ENCODE peak calls at places on chromosomes 3 and 15, in four cellular contexts. U is GM20000, B is progenitor cell of endocrine pancreas, E is lower lobe of right lung. R is an unnamed sample.

GRCh38 chr3:142270407-142270806 is 45.0 kb upstream of the GK5 start:
- DNase-seq in B (no peak), U (no peak), E (no peak), R (no peak)

GRCh38 chr15:93826798-93827197 is 404.6 kb upstream of the MCTP2 start:
- DNase-seq in U (no peak), B (no peak), E (no peak), R (no peak)

GRCh38 chr15:83813697-83814096 is 159.8 kb downstream of the ADAMTSL3 start:
- DNase-seq in B (no peak), E (no peak), U (no peak), R (no peak)

GRCh38 chr3:125958511-125959316 is 10.3 kb upstream of the ROPN1B start:
- DNase-seq in U (no peak), E (peak; percentile 43), B (no peak), R (no peak)

GRCh38 chr3:49079270-49079669 is 14.6 kb downstream of the QRICH1 start:
- DNase-seq in E (no peak), U (no peak), B (no peak), R (no peak)

GRCh38 chr15:72116680-72117447 is 1.1 kb downstream of the MYO9A start:
- DNase-seq in U (no peak), E (no peak), B (no peak), R (no peak)

GRCh38 chr15:32704343-32705076 is 13.3 kb upstream of the GREM1 start:
- DNase-seq in B (no peak), U (no peak), E (no peak), R (no peak)

GRCh38 chr15:62749036-62749435 is 293.5 kb upstream of the TPM1 start:
- DNase-seq in B (no peak), U (no peak), E (no peak), R (no peak)

GRCh38 chr3:157586293-157586692 is 83.1 kb upstream of the VEPH1 start:
- DNase-seq in E (no peak), B (no peak), U (no peak), R (no peak)

GRCh38 chr3:30518872-30519271 is 87.5 kb upstream of the TGFBR2 start:
- DNase-seq in E (no peak), U (no peak), B (no peak), R (no peak)

GRCh38 chr3:176935524-176935923 is 261.8 kb downstream of the TBL1XR1 start:
- DNase-seq in B (no peak), U (no peak), E (no peak), R (no peak)

GRCh38 chr3:194537732-194538247 is 51.0 kb upstream of the ATP13A3 start:
- DNase-seq in B (no peak), U (no peak), E (no peak), R (no peak)

GRCh38 chr3:34793066-34793465 is 846.3 kb upstream of the ARPP21 start:
- DNase-seq in U (no peak), B (no peak), E (no peak), R (no peak)

GRCh38 chr15:77654975-77655374 is 22.3 kb upstream of the LINGO1 start:
- DNase-seq in B (no peak), U (no peak), E (no peak), R (peak; percentile 40)

GRCh38 chr3:189602471-189602870 is 28.7 kb upstream of the TP63 start:
- DNase-seq in B (no peak), E (no peak), U (no peak), R (no peak)

GRCh38 chr3:11591401-11592266 is 52.1 kb downstream of the VGLL4 start:
- DNase-seq in E (no peak), B (no peak), U (no peak), R (peak; percentile 24)

GRCh38 chr3:140207541-140207940 is 272.6 kb downstream of the CLSTN2 start:
- DNase-seq in E (no peak), B (no peak), U (no peak), R (no peak)

GRCh38 chr3:103341078-103341477 is 906.3 kb downstream of the ZPLD1 start:
- DNase-seq in E (no peak), B (no peak), U (no peak), R (no peak)

GRCh38 chr3:154323921-154324738 is at the start of gene DHX36:
- DNase-seq in E (peak; percentile 92), U (peak; percentile 85), B (peak; percentile 83), R (peak; percentile 97)

GRCh38 chr3:79729096-79729495 is 38.7 kb downstream of the ROBO1 start:
- DNase-seq in E (no peak), U (no peak), B (no peak), R (no peak)

GRCh38 chr3:192906940-192907339 is 10.7 kb downstream of the MB21D2 start:
- DNase-seq in E (no peak), U (no peak), B (no peak), R (no peak)

GRCh38 chr3:150738688-150739087 is 24.3 kb downstream of the SIAH2 start:
- DNase-seq in B (no peak), E (no peak), U (no peak), R (no peak)

GRCh38 chr15:39131605-39132004 is 449.3 kb upstream of the THBS1 start:
- DNase-seq in E (no peak), B (no peak), U (no peak), R (no peak)

GRCh38 chr3:136929984-136930671 is 27.7 kb upstream of the IL20RB start:
- DNase-seq in E (no peak), U (no peak), B (no peak), R (no peak)

GRCh38 chr3:171936231-171936841 is 93.2 kb downstream of the TMEM212 start:
- DNase-seq in U (no peak), B (no peak), E (peak; percentile 62), R (no peak)

GRCh38 chr15:50925281-50925680 is 16.8 kb downstream of the AP4E1 start:
- DNase-seq in B (no peak), U (no peak), E (no peak), R (no peak)

GRCh38 chr3:182052360-182052759 is 340.6 kb downstream of the SOX2 start:
- DNase-seq in B (no peak), E (no peak), U (no peak), R (no peak)

GRCh38 chr15:89556413-89557262 is 18.6 kb upstream of the TICRR start:
- DNase-seq in E (no peak), U (peak; percentile 45), B (peak; percentile 44), R (peak; percentile 69)

GRCh38 chr3:30511524-30512278 is 94.7 kb upstream of the TGFBR2 start:
- DNase-seq in E (peak; percentile 52), U (no peak), B (no peak), R (no peak)

GRCh38 chr3:138417559-138417982 is 16.8 kb upstream of the ESYT3 start:
- DNase-seq in U (peak; percentile 75), B (peak; percentile 70), E (peak; percentile 84), R (peak; percentile 81)

GRCh38 chr3:15164356-15164755 is 41.7 kb upstream of the CAPN7 start:
- DNase-seq in B (no peak), E (no peak), U (no peak), R (no peak)

GRCh38 chr15:41892621-41893421 is 1.0 kb downstream of the SPTBN5 start:
- DNase-seq in E (peak; percentile 85), U (peak; percentile 40), B (no peak), R (no peak)

GRCh38 chr3:8324727-8325126 is 176.9 kb upstream of the LMCD1 start:
- DNase-seq in B (no peak), E (no peak), U (peak; percentile 57), R (peak; percentile 26)

GRCh38 chr3:52982839-52983238 is 63.0 kb downstream of the SFMBT1 start:
- DNase-seq in U (no peak), B (no peak), E (no peak), R (no peak)

GRCh38 chr3:12716605-12717121 is 42.4 kb downstream of the TMEM40 start:
- DNase-seq in B (no peak), U (no peak), E (no peak), R (no peak)

GRCh38 chr15:74816624-74817369 is 4.2 kb downstream of the LMAN1L start:
- DNase-seq in E (no peak), B (no peak), U (no peak), R (no peak)
- TF ChIP-seq CTCF in E (no peak), B (no peak), U (no peak), R (no peak)

DNA sequence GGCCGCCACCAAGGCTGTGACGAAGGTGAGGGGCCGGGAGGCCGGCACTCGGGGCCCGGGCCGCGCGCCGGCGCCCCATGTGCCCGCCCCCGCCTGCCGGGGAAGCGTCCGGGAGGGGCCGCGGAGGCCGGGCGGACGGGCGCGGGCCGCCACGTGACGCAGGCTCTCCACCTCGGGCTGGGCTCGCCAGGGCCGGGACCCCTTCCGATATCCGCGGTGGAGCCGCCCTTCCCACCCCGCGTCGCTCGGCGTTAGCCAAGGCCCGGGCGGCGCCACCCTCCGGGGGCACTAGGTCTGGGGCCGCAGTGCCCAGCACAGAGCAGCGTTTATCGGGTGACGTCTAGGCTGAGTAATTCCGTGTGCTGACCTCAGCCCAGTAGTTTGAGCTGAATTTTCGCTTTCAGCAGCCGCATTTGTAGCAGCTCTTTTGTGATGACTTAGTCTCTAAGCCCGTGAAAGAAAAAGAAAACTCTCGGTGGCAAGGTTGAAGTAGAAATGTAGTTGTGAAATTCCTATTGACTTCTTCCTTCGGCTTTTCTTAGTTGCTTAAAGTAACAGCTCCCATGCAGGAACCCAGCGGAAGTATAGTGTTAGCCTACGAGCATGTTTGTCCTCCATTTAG is 885 bp downstream of the CDV3 start:
- DNase-seq in U (peak; percentile 75), B (peak; percentile 54), E (peak; percentile 86), R (peak; percentile 78)
- TF ChIP-seq CTCF in U (no peak), B (peak; percentile 25), E (no peak), R (no peak)

DNA sequence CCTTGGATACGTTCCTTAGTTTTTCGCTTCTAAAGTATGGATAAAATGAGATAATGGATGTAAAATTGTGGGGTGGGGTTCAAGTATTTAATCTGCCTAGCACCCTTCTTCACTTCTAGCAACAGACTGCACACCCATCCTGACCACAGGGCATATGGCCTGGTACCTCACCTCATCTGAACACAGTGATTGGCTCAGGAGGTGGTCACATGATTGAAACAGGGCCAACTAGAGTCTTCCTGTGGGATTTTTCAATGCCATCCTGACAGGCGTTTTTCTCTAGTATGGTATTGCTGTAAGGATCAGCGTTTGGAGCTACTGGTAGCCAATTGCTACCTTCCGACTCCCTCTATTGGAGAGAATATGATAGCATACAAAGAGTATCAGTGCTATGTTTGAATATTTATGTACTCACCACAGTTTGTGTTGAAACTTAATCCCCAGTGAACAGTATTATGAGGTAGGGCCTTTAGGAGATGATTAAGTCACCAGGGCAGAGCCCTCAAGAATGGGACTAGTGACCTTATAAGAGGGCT is 172.2 kb downstream of the PPM1L start:
- DNase-seq in B (no peak), U (no peak), E (no peak), R (no peak)
- TF ChIP-seq CTCF in B (no peak), U (no peak), E (no peak), R (no peak)

DNA sequence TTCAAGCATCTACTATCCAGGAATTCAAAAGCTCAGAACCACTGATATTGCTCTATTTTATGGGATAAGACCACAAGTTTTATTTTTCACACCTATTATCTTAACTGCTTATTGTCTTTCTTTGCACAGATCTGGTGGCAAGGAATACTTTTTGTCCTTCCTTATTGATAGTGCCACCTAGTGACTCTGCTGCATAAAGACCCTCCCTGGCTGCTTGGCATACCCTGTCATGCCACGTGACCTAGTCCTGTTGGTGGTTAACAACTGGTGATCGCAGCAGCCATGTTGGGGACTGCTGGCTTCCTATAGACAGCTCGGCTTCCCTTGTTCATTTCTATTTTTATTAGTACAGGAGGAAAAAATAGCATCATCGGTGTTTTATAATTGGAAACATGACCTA is 236.3 kb downstream of the MEX3B start:
- DNase-seq in E (no peak), U (no peak), B (no peak), R (no peak)
- TF ChIP-seq CTCF in E (no peak), U (no peak), B (peak; percentile 38), R (peak; percentile 21)

GRCh38 chr15:70875001-70875782 is 17.0 kb downstream of the THAP10 start:
- DNase-seq in E (no peak), B (no peak), U (no peak), R (no peak)
- TF ChIP-seq CTCF in E (peak; percentile 48), B (peak; percentile 34), U (no peak), R (no peak)

GRCh38 chr3:100893590-100893989 is 99.6 kb downstream of the ABI3BP start:
- DNase-seq in B (no peak), E (peak; percentile 46), U (no peak), R (peak; percentile 18)
- TF ChIP-seq CTCF in B (peak; percentile 54), E (peak; percentile 52), U (no peak), R (peak; percentile 42)

R was measured in nephron progenitor cell.